ENCODE peak calls at places on chromosomes 16 and 17, in nine cellular contexts. One of them, this sample, is unnamed.

GRCh38 chr16:67481561-67482259 is 753 bp upstream of the ATP6V0D1 start:
- DNase-seq in left colon: peak; percentile 76
- DNase-seq in stimulated activated naive CD4-positive, alpha-beta T cell treated with Interleukin-2 at 50 U/mL for 16 hours: peak; percentile 37
- DNase-seq in IMR-90: peak; percentile 43
- DNase-seq in activated CD4-positive, alpha-beta T cell treated with anti-CD3 and anti-CD28 coated beads, Interleukin-2, amount 50 U/mL, for 1 hour: peak; percentile 31
- DNase-seq in ELF-1: no peak
- DNase-seq in NCI-H345: peak; percentile 17
- DNase-seq in fibroblast of lung: peak; percentile 46
- DNase-seq in sciatic nerve: peak; percentile 82
- DNase-seq in this sample: peak; percentile 65

GRCh38 chr16:14489460-14489859 is 140.6 kb downstream of the PARN start:
- DNase-seq in IMR-90: peak; percentile 15
- DNase-seq in fibroblast of lung: no peak
- DNase-seq in NCI-H345: no peak
- DNase-seq in activated CD4-positive, alpha-beta T cell treated with anti-CD3 and anti-CD28 coated beads, Interleukin-2, amount 50 U/mL, for 1 hour: no peak
- DNase-seq in left colon: no peak
- DNase-seq in ELF-1: peak; percentile 58
- DNase-seq in stimulated activated naive CD4-positive, alpha-beta T cell treated with Interleukin-2 at 50 U/mL for 16 hours: no peak
- DNase-seq in sciatic nerve: no peak
- DNase-seq in this sample: peak; percentile 57

GRCh38 chr16:1621851-1622250 is 9.7 kb downstream of the CRAMP1 start:
- DNase-seq in stimulated activated naive CD4-positive, alpha-beta T cell treated with Interleukin-2 at 50 U/mL for 16 hours: no peak
- DNase-seq in fibroblast of lung: no peak
- DNase-seq in IMR-90: no peak
- DNase-seq in activated CD4-positive, alpha-beta T cell treated with anti-CD3 and anti-CD28 coated beads, Interleukin-2, amount 50 U/mL, for 1 hour: no peak
- DNase-seq in left colon: no peak
- DNase-seq in NCI-H345: no peak
- DNase-seq in sciatic nerve: no peak
- DNase-seq in ELF-1: no peak
- DNase-seq in this sample: no peak

GRCh38 chr16:88799569-88800276 is 3.9 kb upstream of the CDT1 start:
- DNase-seq in IMR-90: no peak
- DNase-seq in stimulated activated naive CD4-positive, alpha-beta T cell treated with Interleukin-2 at 50 U/mL for 16 hours: no peak
- DNase-seq in sciatic nerve: no peak
- DNase-seq in ELF-1: no peak
- DNase-seq in activated CD4-positive, alpha-beta T cell treated with anti-CD3 and anti-CD28 coated beads, Interleukin-2, amount 50 U/mL, for 1 hour: no peak
- DNase-seq in fibroblast of lung: peak; percentile 30
- DNase-seq in left colon: peak; percentile 25
- DNase-seq in NCI-H345: no peak
- DNase-seq in this sample: no peak

GRCh38 chr17:35160354-35161201 is 13.0 kb downstream of the UNC45B start:
- DNase-seq in activated CD4-positive, alpha-beta T cell treated with anti-CD3 and anti-CD28 coated beads, Interleukin-2, amount 50 U/mL, for 1 hour: peak; percentile 47
- DNase-seq in stimulated activated naive CD4-positive, alpha-beta T cell treated with Interleukin-2 at 50 U/mL for 16 hours: peak; percentile 22
- DNase-seq in left colon: no peak
- DNase-seq in IMR-90: no peak
- DNase-seq in ELF-1: no peak
- DNase-seq in NCI-H345: no peak
- DNase-seq in sciatic nerve: no peak
- DNase-seq in fibroblast of lung: no peak
- DNase-seq in this sample: no peak

GRCh38 chr17:17928422-17929386 is 43.5 kb downstream of the TOM1L2 start:
- DNase-seq in NCI-H345: no peak
- DNase-seq in activated CD4-positive, alpha-beta T cell treated with anti-CD3 and anti-CD28 coated beads, Interleukin-2, amount 50 U/mL, for 1 hour: no peak
- DNase-seq in fibroblast of lung: no peak
- DNase-seq in ELF-1: no peak
- DNase-seq in IMR-90: no peak
- DNase-seq in stimulated activated naive CD4-positive, alpha-beta T cell treated with Interleukin-2 at 50 U/mL for 16 hours: no peak
- DNase-seq in sciatic nerve: no peak
- DNase-seq in left colon: no peak
- DNase-seq in this sample: no peak

GRCh38 chr17:27520571-27521185 is 64.4 kb downstream of the KSR1 start:
- DNase-seq in ELF-1: no peak
- DNase-seq in stimulated activated naive CD4-positive, alpha-beta T cell treated with Interleukin-2 at 50 U/mL for 16 hours: no peak
- DNase-seq in sciatic nerve: no peak
- DNase-seq in fibroblast of lung: no peak
- DNase-seq in IMR-90: no peak
- DNase-seq in left colon: no peak
- DNase-seq in NCI-H345: no peak
- DNase-seq in activated CD4-positive, alpha-beta T cell treated with anti-CD3 and anti-CD28 coated beads, Interleukin-2, amount 50 U/mL, for 1 hour: no peak
- DNase-seq in this sample: peak; percentile 74

GRCh38 chr16:2075631-2076030 is 27.8 kb downstream of the TSC2 start:
- DNase-seq in stimulated activated naive CD4-positive, alpha-beta T cell treated with Interleukin-2 at 50 U/mL for 16 hours: no peak
- DNase-seq in NCI-H345: no peak
- DNase-seq in sciatic nerve: no peak
- DNase-seq in ELF-1: no peak
- DNase-seq in IMR-90: no peak
- DNase-seq in fibroblast of lung: no peak
- DNase-seq in activated CD4-positive, alpha-beta T cell treated with anti-CD3 and anti-CD28 coated beads, Interleukin-2, amount 50 U/mL, for 1 hour: no peak
- DNase-seq in left colon: no peak
- DNase-seq in this sample: no peak

GRCh38 chr16:22424161-22424937 is 49.9 kb upstream of the CDR2 start:
- DNase-seq in sciatic nerve: no peak
- DNase-seq in NCI-H345: no peak
- DNase-seq in ELF-1: no peak
- DNase-seq in activated CD4-positive, alpha-beta T cell treated with anti-CD3 and anti-CD28 coated beads, Interleukin-2, amount 50 U/mL, for 1 hour: no peak
- DNase-seq in stimulated activated naive CD4-positive, alpha-beta T cell treated with Interleukin-2 at 50 U/mL for 16 hours: no peak
- DNase-seq in IMR-90: no peak
- DNase-seq in left colon: no peak
- DNase-seq in fibroblast of lung: peak; percentile 51
- DNase-seq in this sample: no peak

This sample was measured in HepG2.